ENCODE peak calls at places on chromosome 12, in five cellular contexts. One of them, this sample, is unnamed.

GRCh38 chr12:100724071-100724470 is 70.5 kb upstream of the ANO4 start:
- DNase-seq in IMR-90: no peak
- DNase-seq in GM12878: no peak
- DNase-seq in HepG2: no peak
- DNase-seq in K562: no peak
- DNase-seq in this sample: no peak

GRCh38 chr12:80837342-80837978 is 100.3 kb downstream of the LIN7A start:
- DNase-seq in IMR-90: peak; percentile 76
- DNase-seq in GM12878: no peak
- DNase-seq in HepG2: peak; percentile 61
- DNase-seq in K562: no peak
- DNase-seq in this sample: peak; percentile 17

GRCh38 chr12:18456344-18456743 is 195.0 kb downstream of the PIK3C2G start:
- DNase-seq in IMR-90: no peak
- DNase-seq in GM12878: no peak
- DNase-seq in HepG2: no peak
- DNase-seq in K562: no peak
- DNase-seq in this sample: no peak

GRCh38 chr12:85627584-85627983 is 208.6 kb downstream of the RASSF9 start:
- DNase-seq in IMR-90: peak; percentile 92
- DNase-seq in GM12878: no peak
- DNase-seq in HepG2: no peak
- DNase-seq in K562: no peak
- DNase-seq in this sample: no peak

GRCh38 chr12:56687225-56688128 is 607 bp downstream of the PTGES3 start:
- DNase-seq in IMR-90: no peak
- DNase-seq in GM12878: no peak
- DNase-seq in HepG2: no peak
- DNase-seq in K562: no peak
- DNase-seq in this sample: no peak

GRCh38 chr12:65362231-65362630 is 83.7 kb downstream of the MSRB3 start:
- DNase-seq in IMR-90: peak; percentile 22
- DNase-seq in GM12878: no peak
- DNase-seq in HepG2: no peak
- DNase-seq in K562: no peak
- DNase-seq in this sample: no peak

GRCh38 chr12:91142184-91142583 is 30.9 kb upstream of the LUM start:
- DNase-seq in IMR-90: peak; percentile 63
- DNase-seq in GM12878: no peak
- DNase-seq in HepG2: no peak
- DNase-seq in K562: no peak
- DNase-seq in this sample: no peak

GRCh38 chr12:124788936-124789555 is 74.6 kb downstream of the SCARB1 start:
- DNase-seq in IMR-90: no peak
- DNase-seq in GM12878: no peak
- DNase-seq in HepG2: no peak
- DNase-seq in K562: no peak
- DNase-seq in this sample: no peak

GRCh38 chr12:68271346-68271745 is 17.9 kb upstream of the IL22 start:
- DNase-seq in IMR-90: peak; percentile 94
- DNase-seq in GM12878: no peak
- DNase-seq in HepG2: no peak
- DNase-seq in K562: no peak
- DNase-seq in this sample: no peak

GRCh38 chr12:47711448-47711847 is 5.6 kb upstream of the RPAP3 start:
- DNase-seq in IMR-90: no peak
- DNase-seq in GM12878: no peak
- DNase-seq in HepG2: no peak
- DNase-seq in K562: no peak
- DNase-seq in this sample: no peak

GRCh38 chr12:45988259-45988658 is 2.1 kb downstream of the SCAF11 start:
- DNase-seq in IMR-90: peak; percentile 82
- DNase-seq in GM12878: no peak
- DNase-seq in HepG2: no peak
- DNase-seq in K562: no peak
- DNase-seq in this sample: no peak

GRCh38 chr12:111330800-111331752 is 37.8 kb downstream of the PHETA1 start:
- DNase-seq in IMR-90: peak; percentile 24
- DNase-seq in GM12878: no peak
- DNase-seq in HepG2: peak; percentile 59
- DNase-seq in K562: peak; percentile 57
- DNase-seq in this sample: no peak

GRCh38 chr12:67457799-67458680 is 188.9 kb downstream of the CAND1 start:
- DNase-seq in IMR-90: no peak
- DNase-seq in GM12878: no peak
- DNase-seq in HepG2: no peak
- DNase-seq in K562: peak; percentile 19
- DNase-seq in this sample: no peak

GRCh38 chr12:47636908-47637780 is 68.7 kb downstream of the RPAP3 start:
- DNase-seq in IMR-90: no peak
- DNase-seq in GM12878: no peak
- DNase-seq in HepG2: peak; percentile 58
- DNase-seq in K562: peak; percentile 17
- DNase-seq in this sample: no peak

GRCh38 chr12:67716817-67717216 is 68.3 kb downstream of the DYRK2 start:
- DNase-seq in IMR-90: peak; percentile 52
- DNase-seq in GM12878: no peak
- DNase-seq in HepG2: peak; percentile 27
- DNase-seq in K562: no peak
- DNase-seq in this sample: no peak

GRCh38 chr12:50104614-50105366 is 982 bp downstream of the GPD1 start:
- DNase-seq in IMR-90: no peak
- DNase-seq in GM12878: no peak
- DNase-seq in HepG2: peak; percentile 41
- DNase-seq in K562: no peak
- DNase-seq in this sample: no peak

GRCh38 chr12:108693186-108693585 is 38.1 kb downstream of the CORO1C start:
- DNase-seq in IMR-90: no peak
- DNase-seq in GM12878: no peak
- DNase-seq in HepG2: no peak
- DNase-seq in K562: no peak
- DNase-seq in this sample: no peak

GRCh38 chr12:108691154-108691994 is 39.9 kb downstream of the CORO1C start:
- DNase-seq in IMR-90: peak; percentile 99
- DNase-seq in GM12878: peak; percentile 63
- DNase-seq in HepG2: peak; percentile 96
- DNase-seq in K562: peak; percentile 89
- DNase-seq in this sample: peak; percentile 77

GRCh38 chr12:108693781-108694180 is 37.5 kb downstream of the CORO1C start:
- DNase-seq in IMR-90: no peak
- DNase-seq in GM12878: no peak
- DNase-seq in HepG2: no peak
- DNase-seq in K562: no peak
- DNase-seq in this sample: no peak

GRCh38 chr12:108690799-108691153 is 40.5 kb downstream of the CORO1C start:
- DNase-seq in IMR-90: no peak
- DNase-seq in GM12878: no peak
- DNase-seq in HepG2: no peak
- DNase-seq in K562: no peak
- DNase-seq in this sample: no peak

GRCh38 chr12:108691995-108692808 is 39.1 kb downstream of the CORO1C start:
- DNase-seq in IMR-90: peak; percentile 34
- DNase-seq in GM12878: no peak
- DNase-seq in HepG2: no peak
- DNase-seq in K562: no peak
- DNase-seq in this sample: no peak
- TF ChIP-seq RFX5 in IMR-90: no peak
- TF ChIP-seq RFX5 in GM12878: no peak
- TF ChIP-seq RFX5 in HepG2: no peak
- TF ChIP-seq RFX5 in K562: no peak
- TF ChIP-seq RFX5 in this sample: no peak

GRCh38 chr12:26195250-26195640 is at the start of gene SSPN:
- DNase-seq in IMR-90: peak; percentile 61
- DNase-seq in GM12878: no peak
- DNase-seq in HepG2: no peak
- DNase-seq in K562: no peak
- DNase-seq in this sample: peak; percentile 80
- TF ChIP-seq MXI1 in IMR-90: no peak
- TF ChIP-seq MXI1 in GM12878: no peak
- TF ChIP-seq MXI1 in HepG2: no peak
- TF ChIP-seq MXI1 in K562: no peak
- TF ChIP-seq MXI1 in this sample: no peak

DNA sequence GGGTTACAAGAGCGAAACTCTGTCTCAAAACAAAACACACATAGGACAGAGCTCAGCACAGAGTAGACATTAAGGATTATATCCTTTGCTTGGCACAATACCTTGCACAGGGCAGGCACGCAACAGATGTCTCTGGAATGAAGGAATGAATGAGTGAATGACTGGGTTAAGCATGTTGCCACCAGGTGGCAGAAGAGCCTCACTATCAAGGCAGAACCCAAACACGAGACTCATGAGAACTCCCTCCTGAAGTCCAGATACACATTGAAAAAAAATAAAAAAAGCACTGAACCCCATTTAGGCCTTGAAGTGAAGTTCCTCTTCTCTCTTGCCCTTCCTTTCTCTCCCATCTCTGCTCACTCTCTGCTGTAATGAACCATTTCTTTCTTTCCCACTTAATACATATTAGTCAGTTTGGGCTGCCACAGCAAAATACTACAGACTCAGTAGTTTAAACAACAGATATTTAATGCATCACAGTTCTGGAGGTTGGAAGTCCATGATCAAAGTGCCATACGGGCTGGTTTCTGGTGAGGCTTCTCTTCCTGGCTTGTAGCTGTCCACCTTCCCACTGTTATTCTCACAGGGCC is 26.6 kb upstream of the LTA4H start:
- DNase-seq in IMR-90: peak; percentile 87
- DNase-seq in GM12878: peak; percentile 79
- DNase-seq in HepG2: peak; percentile 54
- DNase-seq in K562: peak; percentile 59
- DNase-seq in this sample: peak; percentile 69
- TF ChIP-seq RFX5 in IMR-90: no peak
- TF ChIP-seq RFX5 in GM12878: no peak
- TF ChIP-seq RFX5 in HepG2: no peak
- TF ChIP-seq RFX5 in K562: no peak
- TF ChIP-seq RFX5 in this sample: no peak

GRCh38 chr12:129984097-129984496 is 80.3 kb upstream of the TMEM132D start:
- DNase-seq in IMR-90: no peak
- DNase-seq in GM12878: no peak
- DNase-seq in HepG2: no peak
- DNase-seq in K562: no peak
- DNase-seq in this sample: no peak
- TF ChIP-seq MXI1 in IMR-90: no peak
- TF ChIP-seq MXI1 in GM12878: no peak
- TF ChIP-seq MXI1 in HepG2: no peak
- TF ChIP-seq MXI1 in K562: no peak
- TF ChIP-seq MXI1 in this sample: no peak